ENCODE peak calls at places on chromosomes 4 and X, in ten cellular contexts. F, B, Z, N, X, A, Q, S, J and H are unnamed samples.

GRCh38 chr4:19776021-19776459 is 475.7 kb upstream of the SLIT2 start:
- DNase-seq in F (no peak), B (no peak), J (peak), X (peak), Z (peak), Q (no peak), S (no peak), A (no peak), N (no peak), H (no peak)

GRCh38 chr4:73585345-73585744 is 34.9 kb downstream of the RASSF6 start:
- DNase-seq in X (no peak), Q (no peak), A (no peak), Z (no peak), B (no peak), J (peak), S (no peak), F (no peak), N (no peak), H (no peak)

GRCh38 chr4:40475609-40476008 is 140.5 kb downstream of the CHRNA9 start:
- DNase-seq in Z (peak), A (no peak), X (peak), B (no peak), S (no peak), Q (no peak), J (no peak), F (no peak), N (no peak), H (no peak)

GRCh38 chrX:14010566-14010965 is 19.1 kb downstream of the GEMIN8 start:
- DNase-seq in N (no peak), S (no peak), F (no peak), B (no peak), Z (no peak), X (no peak), A (no peak), Q (no peak), J (peak), H (no peak)

GRCh38 chr4:184424993-184425758 is 49.2 kb downstream of the IRF2 start:
- DNase-seq in X (no peak), F (no peak), S (no peak), Z (no peak), J (no peak), A (no peak), B (no peak), Q (no peak), N (no peak), H (no peak)

GRCh38 chr4:128241425-128241913 is 46.1 kb downstream of the PGRMC2 start:
- DNase-seq in A (no peak), X (no peak), Z (peak), J (peak), S (no peak), B (no peak), Q (no peak), F (no peak), N (no peak), H (no peak)

GRCh38 chr4:18192901-18193300 is 171.3 kb upstream of the LCORL start:
- DNase-seq in Z (no peak), J (no peak), X (no peak), A (no peak), Q (no peak), S (no peak), F (no peak), N (no peak), B (no peak), H (no peak)

GRCh38 chrX:110182362-110182761 is 135.5 kb downstream of the AMMECR1 start:
- DNase-seq in S (no peak), Q (no peak), Z (no peak), J (peak), A (no peak), B (no peak), N (no peak), F (no peak), X (no peak), H (no peak)

GRCh38 chr4:76016383-76016782 is 6.9 kb downstream of the CXCL10 start:
- DNase-seq in N (no peak), F (no peak), X (no peak), Z (no peak), B (no peak), J (no peak), Q (no peak), A (no peak), S (no peak), H (no peak)

GRCh38 chr4:130632731-130633604 is 1537.0 kb downstream of the C4orf33 start:
- DNase-seq in Z (no peak), S (no peak), N (no peak), B (no peak), F (no peak), X (no peak), Q (no peak), J (no peak), A (no peak), H (no peak)

GRCh38 chr4:164357957-164358356 is 396.0 kb upstream of the SMIM31 start:
- DNase-seq in Z (no peak), S (no peak), X (no peak), N (no peak), F (no peak), Q (no peak), A (no peak), B (no peak), J (no peak), H (no peak)

GRCh38 chr4:142416121-142416520 is 430.0 kb downstream of the INPP4B start:
- DNase-seq in J (peak), S (no peak), N (no peak), F (no peak), B (no peak), Q (no peak), Z (no peak), A (no peak), X (no peak), H (no peak)

GRCh38 chrX:46531442-46531841 is 13.8 kb downstream of the ZNF674 start:
- DNase-seq in A (no peak), B (no peak), X (no peak), Q (no peak), Z (no peak), J (no peak), S (no peak), F (no peak), N (no peak), H (no peak)

GRCh38 chr4:174828845-174829701 is at the start of gene GLRA3:
- DNase-seq in J (peak), X (peak), B (no peak), F (peak), N (peak), S (peak), Q (peak), Z (peak), A (peak), H (peak)

GRCh38 chr4:6891436-6892170 is 18.0 kb upstream of the TBC1D14 start:
- DNase-seq in S (no peak), X (no peak), Z (no peak), Q (peak), F (no peak), A (peak), B (no peak), J (peak), N (no peak), H (no peak)

GRCh38 chrX:703466-704210 is 73.0 kb downstream of the SHOX start:
- DNase-seq in S (no peak), X (no peak), F (no peak), N (no peak), Z (no peak), Q (no peak), A (no peak), B (no peak), J (no peak), H (no peak)

GRCh38 chr4:168621806-168622589 is 125.1 kb downstream of the PALLD start:
- DNase-seq in J (peak), N (no peak), X (no peak), Q (no peak), A (no peak), Z (no peak), S (no peak), B (no peak), F (no peak), H (no peak)

GRCh38 chr4:175906397-175906796 is 94.3 kb upstream of the GPM6A start:
- DNase-seq in Q (no peak), N (no peak), B (no peak), Z (no peak), A (no peak), F (no peak), J (no peak), S (no peak), X (no peak), H (no peak)